ENCODE peak calls at places on chromosome X, in nine cellular contexts. One of them, this sample, is unnamed.

GRCh38 chrX:42096262-42096939 is 173.0 kb upstream of the CASK start:
- ATAC-seq in activated naive CD8-positive, alpha-beta T cell treated with anti-CD3 and anti-CD28 coated beads, Interleukin-2, amount 50 U/mL, for 24 hours: no peak
- ATAC-seq in stimulated activated effector memory CD8-positive, alpha-beta T cell treated with anti-CD3 and anti-CD28 coated beads, Interleukin-12 subunit alpha, Interleukin-12 subunit beta, amount 100 ng/mL, for 72 hours: no peak
- ATAC-seq in naive thymus-derived CD8-positive, alpha-beta T cell: no peak
- ATAC-seq in CD8-positive, alpha-beta T cell: no peak
- ATAC-seq in GM12878: no peak
- ATAC-seq in omental fat pad: peak; percentile 88
- ATAC-seq in Right ventricle myocardium superior: no peak
- ATAC-seq in aorta: no peak
- ATAC-seq in this sample: no peak

GRCh38 chrX:8288590-8288989 is 117.5 kb upstream of the VCX2 start:
- ATAC-seq in stimulated activated effector memory CD8-positive, alpha-beta T cell treated with anti-CD3 and anti-CD28 coated beads, Interleukin-12 subunit alpha, Interleukin-12 subunit beta, amount 100 ng/mL, for 72 hours: no peak
- ATAC-seq in activated naive CD8-positive, alpha-beta T cell treated with anti-CD3 and anti-CD28 coated beads, Interleukin-2, amount 50 U/mL, for 24 hours: no peak
- ATAC-seq in Right ventricle myocardium superior: no peak
- ATAC-seq in GM12878: no peak
- ATAC-seq in naive thymus-derived CD8-positive, alpha-beta T cell: no peak
- ATAC-seq in omental fat pad: no peak
- ATAC-seq in CD8-positive, alpha-beta T cell: no peak
- ATAC-seq in aorta: no peak
- ATAC-seq in this sample: no peak

GRCh38 chrX:122135070-122135469 is 1049.0 kb upstream of the GRIA3 start:
- ATAC-seq in aorta: peak; percentile 61
- ATAC-seq in GM12878: no peak
- ATAC-seq in stimulated activated effector memory CD8-positive, alpha-beta T cell treated with anti-CD3 and anti-CD28 coated beads, Interleukin-12 subunit alpha, Interleukin-12 subunit beta, amount 100 ng/mL, for 72 hours: no peak
- ATAC-seq in omental fat pad: no peak
- ATAC-seq in naive thymus-derived CD8-positive, alpha-beta T cell: no peak
- ATAC-seq in CD8-positive, alpha-beta T cell: no peak
- ATAC-seq in Right ventricle myocardium superior: peak; percentile 76
- ATAC-seq in activated naive CD8-positive, alpha-beta T cell treated with anti-CD3 and anti-CD28 coated beads, Interleukin-2, amount 50 U/mL, for 24 hours: no peak
- ATAC-seq in this sample: no peak

GRCh38 chrX:115318139-115318538 is 28.6 kb downstream of the LUZP4 start:
- ATAC-seq in aorta: no peak
- ATAC-seq in activated naive CD8-positive, alpha-beta T cell treated with anti-CD3 and anti-CD28 coated beads, Interleukin-2, amount 50 U/mL, for 24 hours: no peak
- ATAC-seq in stimulated activated effector memory CD8-positive, alpha-beta T cell treated with anti-CD3 and anti-CD28 coated beads, Interleukin-12 subunit alpha, Interleukin-12 subunit beta, amount 100 ng/mL, for 72 hours: no peak
- ATAC-seq in naive thymus-derived CD8-positive, alpha-beta T cell: no peak
- ATAC-seq in omental fat pad: no peak
- ATAC-seq in GM12878: no peak
- ATAC-seq in Right ventricle myocardium superior: no peak
- ATAC-seq in CD8-positive, alpha-beta T cell: no peak
- ATAC-seq in this sample: no peak

GRCh38 chrX:75155454-75155829 is 641 bp downstream of the ABCB7 start:
- ATAC-seq in aorta: no peak
- ATAC-seq in omental fat pad: no peak
- ATAC-seq in stimulated activated effector memory CD8-positive, alpha-beta T cell treated with anti-CD3 and anti-CD28 coated beads, Interleukin-12 subunit alpha, Interleukin-12 subunit beta, amount 100 ng/mL, for 72 hours: peak; percentile 80
- ATAC-seq in naive thymus-derived CD8-positive, alpha-beta T cell: peak; percentile 16
- ATAC-seq in Right ventricle myocardium superior: peak; percentile 57
- ATAC-seq in CD8-positive, alpha-beta T cell: peak; percentile 22
- ATAC-seq in GM12878: peak; percentile 63
- ATAC-seq in activated naive CD8-positive, alpha-beta T cell treated with anti-CD3 and anti-CD28 coated beads, Interleukin-2, amount 50 U/mL, for 24 hours: peak; percentile 45
- ATAC-seq in this sample: peak; percentile 33

GRCh38 chrX:48939417-48940228 is 17.8 kb downstream of the OTUD5 start:
- ATAC-seq in Right ventricle myocardium superior: no peak
- ATAC-seq in omental fat pad: no peak
- ATAC-seq in aorta: no peak
- ATAC-seq in CD8-positive, alpha-beta T cell: peak; percentile 18
- ATAC-seq in stimulated activated effector memory CD8-positive, alpha-beta T cell treated with anti-CD3 and anti-CD28 coated beads, Interleukin-12 subunit alpha, Interleukin-12 subunit beta, amount 100 ng/mL, for 72 hours: peak; percentile 9
- ATAC-seq in naive thymus-derived CD8-positive, alpha-beta T cell: peak; percentile 21
- ATAC-seq in activated naive CD8-positive, alpha-beta T cell treated with anti-CD3 and anti-CD28 coated beads, Interleukin-2, amount 50 U/mL, for 24 hours: no peak
- ATAC-seq in GM12878: peak; percentile 24
- ATAC-seq in this sample: no peak

GRCh38 chrX:43702079-43702524 is 46.0 kb downstream of the MAOA start:
- ATAC-seq in GM12878: no peak
- ATAC-seq in stimulated activated effector memory CD8-positive, alpha-beta T cell treated with anti-CD3 and anti-CD28 coated beads, Interleukin-12 subunit alpha, Interleukin-12 subunit beta, amount 100 ng/mL, for 72 hours: no peak
- ATAC-seq in omental fat pad: no peak
- ATAC-seq in aorta: no peak
- ATAC-seq in Right ventricle myocardium superior: no peak
- ATAC-seq in CD8-positive, alpha-beta T cell: no peak
- ATAC-seq in naive thymus-derived CD8-positive, alpha-beta T cell: no peak
- ATAC-seq in activated naive CD8-positive, alpha-beta T cell treated with anti-CD3 and anti-CD28 coated beads, Interleukin-2, amount 50 U/mL, for 24 hours: no peak
- ATAC-seq in this sample: no peak

GRCh38 chrX:39063037-39063436 is 261.8 kb downstream of the MID1IP1 start:
- ATAC-seq in Right ventricle myocardium superior: no peak
- ATAC-seq in aorta: no peak
- ATAC-seq in CD8-positive, alpha-beta T cell: no peak
- ATAC-seq in GM12878: no peak
- ATAC-seq in naive thymus-derived CD8-positive, alpha-beta T cell: no peak
- ATAC-seq in activated naive CD8-positive, alpha-beta T cell treated with anti-CD3 and anti-CD28 coated beads, Interleukin-2, amount 50 U/mL, for 24 hours: no peak
- ATAC-seq in stimulated activated effector memory CD8-positive, alpha-beta T cell treated with anti-CD3 and anti-CD28 coated beads, Interleukin-12 subunit alpha, Interleukin-12 subunit beta, amount 100 ng/mL, for 72 hours: no peak
- ATAC-seq in omental fat pad: no peak
- ATAC-seq in this sample: no peak

GRCh38 chrX:108097380-108097779 is 5.8 kb downstream of the ATG4A start:
- ATAC-seq in Right ventricle myocardium superior: no peak
- ATAC-seq in GM12878: no peak
- ATAC-seq in naive thymus-derived CD8-positive, alpha-beta T cell: no peak
- ATAC-seq in aorta: no peak
- ATAC-seq in CD8-positive, alpha-beta T cell: no peak
- ATAC-seq in activated naive CD8-positive, alpha-beta T cell treated with anti-CD3 and anti-CD28 coated beads, Interleukin-2, amount 50 U/mL, for 24 hours: no peak
- ATAC-seq in omental fat pad: no peak
- ATAC-seq in stimulated activated effector memory CD8-positive, alpha-beta T cell treated with anti-CD3 and anti-CD28 coated beads, Interleukin-12 subunit alpha, Interleukin-12 subunit beta, amount 100 ng/mL, for 72 hours: no peak
- ATAC-seq in this sample: no peak

GRCh38 chrX:15515931-15516330 is 15.3 kb downstream of the BMX start:
- ATAC-seq in stimulated activated effector memory CD8-positive, alpha-beta T cell treated with anti-CD3 and anti-CD28 coated beads, Interleukin-12 subunit alpha, Interleukin-12 subunit beta, amount 100 ng/mL, for 72 hours: no peak
- ATAC-seq in Right ventricle myocardium superior: no peak
- ATAC-seq in aorta: peak; percentile 22
- ATAC-seq in CD8-positive, alpha-beta T cell: no peak
- ATAC-seq in GM12878: no peak
- ATAC-seq in omental fat pad: no peak
- ATAC-seq in naive thymus-derived CD8-positive, alpha-beta T cell: no peak
- ATAC-seq in activated naive CD8-positive, alpha-beta T cell treated with anti-CD3 and anti-CD28 coated beads, Interleukin-2, amount 50 U/mL, for 24 hours: no peak
- ATAC-seq in this sample: no peak

GRCh38 chrX:136710324-136710951 is 62.5 kb downstream of the CD40LG start:
- ATAC-seq in omental fat pad: no peak
- ATAC-seq in stimulated activated effector memory CD8-positive, alpha-beta T cell treated with anti-CD3 and anti-CD28 coated beads, Interleukin-12 subunit alpha, Interleukin-12 subunit beta, amount 100 ng/mL, for 72 hours: peak; percentile 81
- ATAC-seq in Right ventricle myocardium superior: no peak
- ATAC-seq in aorta: no peak
- ATAC-seq in CD8-positive, alpha-beta T cell: peak; percentile 66
- ATAC-seq in activated naive CD8-positive, alpha-beta T cell treated with anti-CD3 and anti-CD28 coated beads, Interleukin-2, amount 50 U/mL, for 24 hours: peak; percentile 91
- ATAC-seq in GM12878: peak; percentile 75
- ATAC-seq in naive thymus-derived CD8-positive, alpha-beta T cell: peak; percentile 63
- ATAC-seq in this sample: peak; percentile 77

GRCh38 chrX:2627272-2627867 is 63.7 kb upstream of the CD99 start:
- ATAC-seq in activated naive CD8-positive, alpha-beta T cell treated with anti-CD3 and anti-CD28 coated beads, Interleukin-2, amount 50 U/mL, for 24 hours: peak; percentile 67
- ATAC-seq in naive thymus-derived CD8-positive, alpha-beta T cell: peak; percentile 48
- ATAC-seq in aorta: no peak
- ATAC-seq in CD8-positive, alpha-beta T cell: peak; percentile 33
- ATAC-seq in omental fat pad: no peak
- ATAC-seq in stimulated activated effector memory CD8-positive, alpha-beta T cell treated with anti-CD3 and anti-CD28 coated beads, Interleukin-12 subunit alpha, Interleukin-12 subunit beta, amount 100 ng/mL, for 72 hours: peak; percentile 76
- ATAC-seq in Right ventricle myocardium superior: peak; percentile 78
- ATAC-seq in GM12878: peak; percentile 99
- ATAC-seq in this sample: no peak

GRCh38 chrX:36035550-36035949 is 116.0 kb downstream of the CFAP47 start:
- ATAC-seq in Right ventricle myocardium superior: no peak
- ATAC-seq in aorta: no peak
- ATAC-seq in stimulated activated effector memory CD8-positive, alpha-beta T cell treated with anti-CD3 and anti-CD28 coated beads, Interleukin-12 subunit alpha, Interleukin-12 subunit beta, amount 100 ng/mL, for 72 hours: no peak
- ATAC-seq in GM12878: no peak
- ATAC-seq in omental fat pad: no peak
- ATAC-seq in activated naive CD8-positive, alpha-beta T cell treated with anti-CD3 and anti-CD28 coated beads, Interleukin-2, amount 50 U/mL, for 24 hours: no peak
- ATAC-seq in naive thymus-derived CD8-positive, alpha-beta T cell: no peak
- ATAC-seq in CD8-positive, alpha-beta T cell: no peak
- ATAC-seq in this sample: no peak

GRCh38 chrX:129600981-129601424 is 53.8 kb downstream of the APLN start:
- ATAC-seq in naive thymus-derived CD8-positive, alpha-beta T cell: no peak
- ATAC-seq in CD8-positive, alpha-beta T cell: no peak
- ATAC-seq in stimulated activated effector memory CD8-positive, alpha-beta T cell treated with anti-CD3 and anti-CD28 coated beads, Interleukin-12 subunit alpha, Interleukin-12 subunit beta, amount 100 ng/mL, for 72 hours: peak; percentile 34
- ATAC-seq in GM12878: peak; percentile 63
- ATAC-seq in omental fat pad: no peak
- ATAC-seq in Right ventricle myocardium superior: peak; percentile 38
- ATAC-seq in activated naive CD8-positive, alpha-beta T cell treated with anti-CD3 and anti-CD28 coated beads, Interleukin-2, amount 50 U/mL, for 24 hours: no peak
- ATAC-seq in aorta: no peak
- ATAC-seq in this sample: no peak

GRCh38 chrX:150409486-150409885 is 46.4 kb downstream of the MAMLD1 start:
- ATAC-seq in GM12878: no peak
- ATAC-seq in naive thymus-derived CD8-positive, alpha-beta T cell: no peak
- ATAC-seq in activated naive CD8-positive, alpha-beta T cell treated with anti-CD3 and anti-CD28 coated beads, Interleukin-2, amount 50 U/mL, for 24 hours: no peak
- ATAC-seq in omental fat pad: no peak
- ATAC-seq in CD8-positive, alpha-beta T cell: no peak
- ATAC-seq in stimulated activated effector memory CD8-positive, alpha-beta T cell treated with anti-CD3 and anti-CD28 coated beads, Interleukin-12 subunit alpha, Interleukin-12 subunit beta, amount 100 ng/mL, for 72 hours: no peak
- ATAC-seq in aorta: no peak
- ATAC-seq in Right ventricle myocardium superior: peak; percentile 74
- ATAC-seq in this sample: no peak

GRCh38 chrX:65196758-65197371 is 220.6 kb upstream of the ZC4H2 start:
- ATAC-seq in GM12878: no peak
- ATAC-seq in stimulated activated effector memory CD8-positive, alpha-beta T cell treated with anti-CD3 and anti-CD28 coated beads, Interleukin-12 subunit alpha, Interleukin-12 subunit beta, amount 100 ng/mL, for 72 hours: no peak
- ATAC-seq in activated naive CD8-positive, alpha-beta T cell treated with anti-CD3 and anti-CD28 coated beads, Interleukin-2, amount 50 U/mL, for 24 hours: no peak
- ATAC-seq in aorta: no peak
- ATAC-seq in naive thymus-derived CD8-positive, alpha-beta T cell: peak; percentile 42
- ATAC-seq in CD8-positive, alpha-beta T cell: no peak
- ATAC-seq in Right ventricle myocardium superior: no peak
- ATAC-seq in omental fat pad: no peak
- ATAC-seq in this sample: no peak

GRCh38 chrX:12894074-12894691 is 12.2 kb upstream of the TLR8 start:
- ATAC-seq in GM12878: peak; percentile 61
- ATAC-seq in Right ventricle myocardium superior: no peak
- ATAC-seq in omental fat pad: no peak
- ATAC-seq in stimulated activated effector memory CD8-positive, alpha-beta T cell treated with anti-CD3 and anti-CD28 coated beads, Interleukin-12 subunit alpha, Interleukin-12 subunit beta, amount 100 ng/mL, for 72 hours: peak; percentile 42
- ATAC-seq in activated naive CD8-positive, alpha-beta T cell treated with anti-CD3 and anti-CD28 coated beads, Interleukin-2, amount 50 U/mL, for 24 hours: no peak
- ATAC-seq in CD8-positive, alpha-beta T cell: peak; percentile 49
- ATAC-seq in naive thymus-derived CD8-positive, alpha-beta T cell: peak; percentile 64
- ATAC-seq in aorta: no peak
- ATAC-seq in this sample: no peak

GRCh38 chrX:53087378-53087777 is 5.2 kb downstream of the TSPYL2 start:
- ATAC-seq in naive thymus-derived CD8-positive, alpha-beta T cell: no peak
- ATAC-seq in aorta: no peak
- ATAC-seq in activated naive CD8-positive, alpha-beta T cell treated with anti-CD3 and anti-CD28 coated beads, Interleukin-2, amount 50 U/mL, for 24 hours: no peak
- ATAC-seq in CD8-positive, alpha-beta T cell: peak; percentile 2
- ATAC-seq in omental fat pad: no peak
- ATAC-seq in stimulated activated effector memory CD8-positive, alpha-beta T cell treated with anti-CD3 and anti-CD28 coated beads, Interleukin-12 subunit alpha, Interleukin-12 subunit beta, amount 100 ng/mL, for 72 hours: no peak
- ATAC-seq in GM12878: no peak
- ATAC-seq in Right ventricle myocardium superior: no peak
- ATAC-seq in this sample: no peak

GRCh38 chrX:2284601-2285000 is 216.2 kb downstream of the DHRSX start:
- ATAC-seq in Right ventricle myocardium superior: no peak
- ATAC-seq in CD8-positive, alpha-beta T cell: no peak
- ATAC-seq in naive thymus-derived CD8-positive, alpha-beta T cell: no peak
- ATAC-seq in aorta: no peak
- ATAC-seq in activated naive CD8-positive, alpha-beta T cell treated with anti-CD3 and anti-CD28 coated beads, Interleukin-2, amount 50 U/mL, for 24 hours: no peak
- ATAC-seq in GM12878: no peak
- ATAC-seq in omental fat pad: no peak
- ATAC-seq in stimulated activated effector memory CD8-positive, alpha-beta T cell treated with anti-CD3 and anti-CD28 coated beads, Interleukin-12 subunit alpha, Interleukin-12 subunit beta, amount 100 ng/mL, for 72 hours: no peak
- ATAC-seq in this sample: no peak

GRCh38 chrX:119228506-119229290 is 7.4 kb upstream of the PGRMC1 start:
- ATAC-seq in activated naive CD8-positive, alpha-beta T cell treated with anti-CD3 and anti-CD28 coated beads, Interleukin-2, amount 50 U/mL, for 24 hours: no peak
- ATAC-seq in GM12878: no peak
- ATAC-seq in omental fat pad: peak; percentile 36
- ATAC-seq in aorta: no peak
- ATAC-seq in naive thymus-derived CD8-positive, alpha-beta T cell: no peak
- ATAC-seq in CD8-positive, alpha-beta T cell: no peak
- ATAC-seq in stimulated activated effector memory CD8-positive, alpha-beta T cell treated with anti-CD3 and anti-CD28 coated beads, Interleukin-12 subunit alpha, Interleukin-12 subunit beta, amount 100 ng/mL, for 72 hours: no peak
- ATAC-seq in Right ventricle myocardium superior: no peak
- ATAC-seq in this sample: no peak

GRCh38 chrX:13119386-13119785 is 75.0 kb upstream of the FAM9C start:
- ATAC-seq in Right ventricle myocardium superior: no peak
- ATAC-seq in naive thymus-derived CD8-positive, alpha-beta T cell: no peak
- ATAC-seq in activated naive CD8-positive, alpha-beta T cell treated with anti-CD3 and anti-CD28 coated beads, Interleukin-2, amount 50 U/mL, for 24 hours: no peak
- ATAC-seq in omental fat pad: no peak
- ATAC-seq in stimulated activated effector memory CD8-positive, alpha-beta T cell treated with anti-CD3 and anti-CD28 coated beads, Interleukin-12 subunit alpha, Interleukin-12 subunit beta, amount 100 ng/mL, for 72 hours: no peak
- ATAC-seq in GM12878: no peak
- ATAC-seq in CD8-positive, alpha-beta T cell: no peak
- ATAC-seq in aorta: no peak
- ATAC-seq in this sample: no peak

GRCh38 chrX:10965399-10965798 is 145.7 kb upstream of the HCCS start:
- ATAC-seq in omental fat pad: no peak
- ATAC-seq in GM12878: no peak
- ATAC-seq in aorta: no peak
- ATAC-seq in activated naive CD8-positive, alpha-beta T cell treated with anti-CD3 and anti-CD28 coated beads, Interleukin-2, amount 50 U/mL, for 24 hours: no peak
- ATAC-seq in naive thymus-derived CD8-positive, alpha-beta T cell: no peak
- ATAC-seq in CD8-positive, alpha-beta T cell: no peak
- ATAC-seq in Right ventricle myocardium superior: no peak
- ATAC-seq in stimulated activated effector memory CD8-positive, alpha-beta T cell treated with anti-CD3 and anti-CD28 coated beads, Interleukin-12 subunit alpha, Interleukin-12 subunit beta, amount 100 ng/mL, for 72 hours: no peak
- ATAC-seq in this sample: no peak

GRCh38 chrX:16223385-16223784 is 56.1 kb downstream of the MAGEB17 start:
- ATAC-seq in activated naive CD8-positive, alpha-beta T cell treated with anti-CD3 and anti-CD28 coated beads, Interleukin-2, amount 50 U/mL, for 24 hours: no peak
- ATAC-seq in naive thymus-derived CD8-positive, alpha-beta T cell: no peak
- ATAC-seq in GM12878: no peak
- ATAC-seq in omental fat pad: no peak
- ATAC-seq in CD8-positive, alpha-beta T cell: no peak
- ATAC-seq in stimulated activated effector memory CD8-positive, alpha-beta T cell treated with anti-CD3 and anti-CD28 coated beads, Interleukin-12 subunit alpha, Interleukin-12 subunit beta, amount 100 ng/mL, for 72 hours: no peak
- ATAC-seq in Right ventricle myocardium superior: no peak
- ATAC-seq in aorta: no peak
- ATAC-seq in this sample: no peak